ENCODE peak calls at places on chromosomes 6 and 20, in seven cellular contexts. M is type B pancreatic cell; R is stimulated activated CD4-positive, alpha-beta T cell treated with anti-CD3 and anti-CD28 coated beads, Interleukin-4, amount 100 ng/mL, for 1 hour; V is nephron progenitor cell; O is effector CD8-positive, alpha-beta T cell; J is ovary; N is CD4-positive, alpha-beta T cell. S is an unnamed sample.

GRCh38 chr20:48215536-48215935 is 430.3 kb upstream of the SULF2 start:
- DNase-seq in V (no peak), O (no peak), N (no peak), M (no peak), J (no peak), R (no peak), S (no peak)

GRCh38 chr6:147226163-147226724 is 22.0 kb downstream of the STXBP5 start:
- DNase-seq in N (no peak), M (no peak), R (no peak), O (no peak), V (no peak), J (no peak), S (no peak)

GRCh38 chr6:31736026-31736767 is at the start of gene CLIC1:
- DNase-seq in J (peak), N (peak), R (peak), M (no peak), O (peak), V (peak), S (peak)

GRCh38 chr6:52725133-52725529 is 38.1 kb downstream of the GSTA2 start:
- DNase-seq in M (no peak), N (no peak), J (no peak), V (no peak), O (no peak), R (no peak), S (no peak)

GRCh38 chr6:23320588-23320987 is 751.2 kb downstream of the HDGFL1 start:
- DNase-seq in V (no peak), J (no peak), R (no peak), O (no peak), N (no peak), M (no peak), S (no peak)

GRCh38 chr6:138289739-138290138 is 71.4 kb upstream of the PBOV1 start:
- DNase-seq in M (no peak), O (no peak), V (peak), N (no peak), J (no peak), R (no peak), S (no peak)

GRCh38 chr6:133396225-133396624 is 155.1 kb downstream of the EYA4 start:
- DNase-seq in M (no peak), V (no peak), N (no peak), R (no peak), O (no peak), J (no peak), S (no peak)

GRCh38 chr6:145087034-145087433 is 648.3 kb downstream of the EPM2A start:
- DNase-seq in R (no peak), V (no peak), M (no peak), J (no peak), O (no peak), N (no peak), S (no peak)

GRCh38 chr6:68039641-68040311 is 595.3 kb upstream of the ADGRB3 start:
- DNase-seq in N (no peak), M (no peak), R (no peak), O (no peak), V (no peak), J (no peak), S (no peak)

GRCh38 chr6:81625216-81625615 is 127.3 kb downstream of the TENT5A start:
- DNase-seq in R (no peak), M (no peak), V (no peak), N (no peak), O (no peak), J (no peak), S (no peak)

GRCh38 chr20:50540620-50541605 is 30.7 kb downstream of the PTPN1 start:
- DNase-seq in M (no peak), R (no peak), J (no peak), V (no peak), O (no peak), N (no peak), S (no peak)

GRCh38 chr6:33983721-33984465 is 162.0 kb downstream of the GRM4 start:
- DNase-seq in R (no peak), V (no peak), J (no peak), N (no peak), M (peak), O (no peak), S (no peak)

GRCh38 chr6:135129139-135129867 is 51.8 kb upstream of the MYB start:
- DNase-seq in O (no peak), M (no peak), J (no peak), V (no peak), N (no peak), R (no peak), S (peak)

GRCh38 chr6:158110986-158111385 is 57.1 kb downstream of the SERAC1 start:
- DNase-seq in V (no peak), N (no peak), J (no peak), O (no peak), R (no peak), M (no peak), S (no peak)

GRCh38 chr6:166467436-166468000 is 84.8 kb upstream of the MPC1 start:
- DNase-seq in J (no peak), M (no peak), R (no peak), V (no peak), N (no peak), O (no peak), S (no peak)

GRCh38 chr6:29705389-29706231 is 17.6 kb upstream of the HLA-F start:
- DNase-seq in V (peak), R (no peak), J (peak), O (no peak), M (no peak), N (no peak), S (no peak)

GRCh38 chr20:21090112-21090737 is 15.9 kb downstream of the LINC00237 start:
- DNase-seq in J (no peak), V (no peak), O (no peak), N (no peak), R (no peak), M (no peak), S (no peak)

GRCh38 chr6:156379946-156380707 is 397.1 kb upstream of the ARID1B start:
- DNase-seq in J (no peak), O (no peak), M (no peak), V (no peak), N (no peak), R (no peak), S (no peak)

GRCh38 chr6:129251669-129252376 is 368.9 kb downstream of the LAMA2 start:
- DNase-seq in R (peak), J (peak), M (no peak), V (peak), N (peak), O (peak), S (peak)

GRCh38 chr6:112232845-112233256 is 21.5 kb downstream of the LAMA4 start:
- DNase-seq in R (no peak), V (no peak), M (no peak), J (peak), O (no peak), N (no peak), S (no peak)

GRCh38 chr6:52562915-52563314 is 13.9 kb downstream of the TRAM2 start:
- DNase-seq in O (no peak), R (no peak), N (no peak), V (no peak), M (no peak), J (no peak), S (no peak)

GRCh38 chr6:79073888-79074287 is 4.2 kb downstream of the PHIP start:
- DNase-seq in M (no peak), J (no peak), O (no peak), V (no peak), R (no peak), N (no peak), S (no peak)

GRCh38 chr6:37176268-37177082 is 6.5 kb downstream of the PIM1 start:
- DNase-seq in O (no peak), V (no peak), M (no peak), R (no peak), J (peak), N (no peak), S (no peak)

GRCh38 chr20:8837396-8837795 is 231.5 kb upstream of the PLCB4 start:
- DNase-seq in V (no peak), N (no peak), J (no peak), M (no peak), R (no peak), O (no peak), S (no peak)

GRCh38 chr20:37421060-37421639 is 75.2 kb downstream of the SRC start:
- DNase-seq in N (no peak), J (no peak), M (no peak), R (no peak), V (no peak), O (no peak), S (no peak)

GRCh38 chr20:45347936-45348809 is at the start of gene SDC4:
- DNase-seq in V (peak), O (peak), M (peak), R (peak), N (peak), J (peak), S (peak)

GRCh38 chr20:60238992-60239655 is 280.9 kb downstream of the CDH26 start:
- DNase-seq in V (no peak), J (no peak), N (no peak), R (no peak), O (no peak), M (no peak), S (no peak)

GRCh38 chr6:119678961-119679360 is 329.4 kb upstream of the MAN1A1 start:
- DNase-seq in M (no peak), O (no peak), N (no peak), R (no peak), V (no peak), J (no peak), S (no peak)

S was measured in stimulated activated effector memory CD8-positive, alpha-beta T cell treated with anti-CD3 and anti-CD28 coated beads, Interleukin-12 subunit alpha, Interleukin-12 subunit beta, amount 100 ng/mL, for 72 hours.